ENCODE peak calls at places on chromosomes 11 and 22, in seven cellular contexts. One of them, this sample, is unnamed.

GRCh38 chr11:127017482-127017881 is 16.9 kb upstream of the KIRREL3 start:
- DNase-seq in HFFc6: peak
- DNase-seq in T-helper 2 cell: no peak
- DNase-seq in globus pallidus: no peak
- DNase-seq in stimulated activated CD4-positive, alpha-beta T cell treated with anti-CD3 and anti-CD28 coated beads, Interleukin-2, amount 100 ng/mL, for 48 hours: no peak
- DNase-seq in mucosa of gallbladder: peak
- DNase-seq in fibroblast of lung: peak
- DNase-seq in this sample: no peak

GRCh38 chr11:104159356-104159755 is 4.6 kb downstream of the PDGFD start:
- DNase-seq in HFFc6: no peak
- DNase-seq in T-helper 2 cell: no peak
- DNase-seq in globus pallidus: no peak
- DNase-seq in stimulated activated CD4-positive, alpha-beta T cell treated with anti-CD3 and anti-CD28 coated beads, Interleukin-2, amount 100 ng/mL, for 48 hours: no peak
- DNase-seq in mucosa of gallbladder: no peak
- DNase-seq in fibroblast of lung: peak
- DNase-seq in this sample: no peak

GRCh38 chr22:31092161-31092560 is 11.0 kb downstream of the SMTN start:
- DNase-seq in HFFc6: no peak
- DNase-seq in T-helper 2 cell: no peak
- DNase-seq in globus pallidus: no peak
- DNase-seq in stimulated activated CD4-positive, alpha-beta T cell treated with anti-CD3 and anti-CD28 coated beads, Interleukin-2, amount 100 ng/mL, for 48 hours: no peak
- DNase-seq in mucosa of gallbladder: no peak
- DNase-seq in fibroblast of lung: no peak
- DNase-seq in this sample: no peak

GRCh38 chr11:65295571-65296338 is 18.9 kb upstream of the CDC42EP2 start:
- DNase-seq in HFFc6: no peak
- DNase-seq in T-helper 2 cell: no peak
- DNase-seq in globus pallidus: no peak
- DNase-seq in stimulated activated CD4-positive, alpha-beta T cell treated with anti-CD3 and anti-CD28 coated beads, Interleukin-2, amount 100 ng/mL, for 48 hours: no peak
- DNase-seq in mucosa of gallbladder: no peak
- DNase-seq in fibroblast of lung: no peak
- DNase-seq in this sample: no peak

GRCh38 chr11:86592659-86593451 is 79.6 kb downstream of the ME3 start:
- DNase-seq in HFFc6: peak
- DNase-seq in T-helper 2 cell: peak
- DNase-seq in globus pallidus: no peak
- DNase-seq in stimulated activated CD4-positive, alpha-beta T cell treated with anti-CD3 and anti-CD28 coated beads, Interleukin-2, amount 100 ng/mL, for 48 hours: peak
- DNase-seq in mucosa of gallbladder: peak
- DNase-seq in fibroblast of lung: peak
- DNase-seq in this sample: peak

GRCh38 chr11:35554491-35555237 is 29.2 kb upstream of the PAMR1 start:
- DNase-seq in HFFc6: peak
- DNase-seq in T-helper 2 cell: no peak
- DNase-seq in globus pallidus: no peak
- DNase-seq in stimulated activated CD4-positive, alpha-beta T cell treated with anti-CD3 and anti-CD28 coated beads, Interleukin-2, amount 100 ng/mL, for 48 hours: no peak
- DNase-seq in mucosa of gallbladder: no peak
- DNase-seq in fibroblast of lung: peak
- DNase-seq in this sample: no peak

GRCh38 chr11:11178671-11179070 is 174.4 kb downstream of the CSNK2A3 start:
- DNase-seq in HFFc6: no peak
- DNase-seq in T-helper 2 cell: no peak
- DNase-seq in globus pallidus: no peak
- DNase-seq in stimulated activated CD4-positive, alpha-beta T cell treated with anti-CD3 and anti-CD28 coated beads, Interleukin-2, amount 100 ng/mL, for 48 hours: no peak
- DNase-seq in mucosa of gallbladder: no peak
- DNase-seq in fibroblast of lung: peak
- DNase-seq in this sample: no peak

GRCh38 chr11:11748706-11749365 is 92.9 kb upstream of the USP47 start:
- DNase-seq in HFFc6: peak
- DNase-seq in T-helper 2 cell: no peak
- DNase-seq in globus pallidus: no peak
- DNase-seq in stimulated activated CD4-positive, alpha-beta T cell treated with anti-CD3 and anti-CD28 coated beads, Interleukin-2, amount 100 ng/mL, for 48 hours: no peak
- DNase-seq in mucosa of gallbladder: no peak
- DNase-seq in fibroblast of lung: peak
- DNase-seq in this sample: no peak

GRCh38 chr11:75239551-75240290 is 853 bp upstream of the TPBGL start:
- DNase-seq in HFFc6: no peak
- DNase-seq in T-helper 2 cell: no peak
- DNase-seq in globus pallidus: no peak
- DNase-seq in stimulated activated CD4-positive, alpha-beta T cell treated with anti-CD3 and anti-CD28 coated beads, Interleukin-2, amount 100 ng/mL, for 48 hours: no peak
- DNase-seq in mucosa of gallbladder: no peak
- DNase-seq in fibroblast of lung: no peak
- DNase-seq in this sample: no peak

GRCh38 chr11:69301491-69302401 is 7.8 kb downstream of the MYEOV start:
- DNase-seq in HFFc6: peak
- DNase-seq in T-helper 2 cell: no peak
- DNase-seq in globus pallidus: no peak
- DNase-seq in stimulated activated CD4-positive, alpha-beta T cell treated with anti-CD3 and anti-CD28 coated beads, Interleukin-2, amount 100 ng/mL, for 48 hours: no peak
- DNase-seq in mucosa of gallbladder: peak
- DNase-seq in fibroblast of lung: peak
- DNase-seq in this sample: no peak

GRCh38 chr22:42050641-42051040 is 20.0 kb downstream of the NAGA start:
- DNase-seq in HFFc6: no peak
- DNase-seq in T-helper 2 cell: no peak
- DNase-seq in globus pallidus: no peak
- DNase-seq in stimulated activated CD4-positive, alpha-beta T cell treated with anti-CD3 and anti-CD28 coated beads, Interleukin-2, amount 100 ng/mL, for 48 hours: no peak
- DNase-seq in mucosa of gallbladder: no peak
- DNase-seq in fibroblast of lung: no peak
- DNase-seq in this sample: no peak

GRCh38 chr11:68047437-68048290 is 8.8 kb downstream of the TCIRG1 start:
- DNase-seq in HFFc6: no peak
- DNase-seq in T-helper 2 cell: no peak
- DNase-seq in globus pallidus: no peak
- DNase-seq in stimulated activated CD4-positive, alpha-beta T cell treated with anti-CD3 and anti-CD28 coated beads, Interleukin-2, amount 100 ng/mL, for 48 hours: no peak
- DNase-seq in mucosa of gallbladder: no peak
- DNase-seq in fibroblast of lung: no peak
- DNase-seq in this sample: no peak

GRCh38 chr11:2267871-2268825 is 2.2 kb downstream of the ASCL2 start:
- DNase-seq in HFFc6: no peak
- DNase-seq in T-helper 2 cell: no peak
- DNase-seq in globus pallidus: no peak
- DNase-seq in stimulated activated CD4-positive, alpha-beta T cell treated with anti-CD3 and anti-CD28 coated beads, Interleukin-2, amount 100 ng/mL, for 48 hours: no peak
- DNase-seq in mucosa of gallbladder: peak
- DNase-seq in fibroblast of lung: no peak
- DNase-seq in this sample: no peak

GRCh38 chr11:69094111-69094914 is 45.6 kb downstream of the TPCN2 start:
- DNase-seq in HFFc6: no peak
- DNase-seq in T-helper 2 cell: no peak
- DNase-seq in globus pallidus: no peak
- DNase-seq in stimulated activated CD4-positive, alpha-beta T cell treated with anti-CD3 and anti-CD28 coated beads, Interleukin-2, amount 100 ng/mL, for 48 hours: no peak
- DNase-seq in mucosa of gallbladder: no peak
- DNase-seq in fibroblast of lung: no peak
- DNase-seq in this sample: no peak

GRCh38 chr11:11366793-11367192 is 13.7 kb upstream of the CSNK2A3 start:
- DNase-seq in HFFc6: no peak
- DNase-seq in T-helper 2 cell: no peak
- DNase-seq in globus pallidus: no peak
- DNase-seq in stimulated activated CD4-positive, alpha-beta T cell treated with anti-CD3 and anti-CD28 coated beads, Interleukin-2, amount 100 ng/mL, for 48 hours: no peak
- DNase-seq in mucosa of gallbladder: no peak
- DNase-seq in fibroblast of lung: peak
- DNase-seq in this sample: no peak

GRCh38 chr22:19052941-19053551 is 69.2 kb downstream of the DGCR2 start:
- DNase-seq in HFFc6: no peak
- DNase-seq in T-helper 2 cell: no peak
- DNase-seq in globus pallidus: no peak
- DNase-seq in stimulated activated CD4-positive, alpha-beta T cell treated with anti-CD3 and anti-CD28 coated beads, Interleukin-2, amount 100 ng/mL, for 48 hours: no peak
- DNase-seq in mucosa of gallbladder: no peak
- DNase-seq in fibroblast of lung: no peak
- DNase-seq in this sample: no peak

GRCh38 chr11:129324533-129325175 is 51.0 kb upstream of the BARX2 start:
- DNase-seq in HFFc6: peak
- DNase-seq in T-helper 2 cell: no peak
- DNase-seq in globus pallidus: no peak
- DNase-seq in stimulated activated CD4-positive, alpha-beta T cell treated with anti-CD3 and anti-CD28 coated beads, Interleukin-2, amount 100 ng/mL, for 48 hours: no peak
- DNase-seq in mucosa of gallbladder: peak
- DNase-seq in fibroblast of lung: no peak
- DNase-seq in this sample: no peak

GRCh38 chr11:62602141-62603071 is 741 bp upstream of the MTA2 start:
- DNase-seq in HFFc6: peak
- DNase-seq in T-helper 2 cell: no peak
- DNase-seq in globus pallidus: peak
- DNase-seq in stimulated activated CD4-positive, alpha-beta T cell treated with anti-CD3 and anti-CD28 coated beads, Interleukin-2, amount 100 ng/mL, for 48 hours: no peak
- DNase-seq in mucosa of gallbladder: peak
- DNase-seq in fibroblast of lung: peak
- DNase-seq in this sample: peak

GRCh38 chr11:8715501-8715900 is 32.9 kb downstream of the RPL27A start:
- DNase-seq in HFFc6: no peak
- DNase-seq in T-helper 2 cell: no peak
- DNase-seq in globus pallidus: no peak
- DNase-seq in stimulated activated CD4-positive, alpha-beta T cell treated with anti-CD3 and anti-CD28 coated beads, Interleukin-2, amount 100 ng/mL, for 48 hours: no peak
- DNase-seq in mucosa of gallbladder: no peak
- DNase-seq in fibroblast of lung: no peak
- DNase-seq in this sample: no peak

GRCh38 chr11:75238595-75239245 is 1.9 kb upstream of the TPBGL start:
- DNase-seq in HFFc6: no peak
- DNase-seq in T-helper 2 cell: no peak
- DNase-seq in globus pallidus: no peak
- DNase-seq in stimulated activated CD4-positive, alpha-beta T cell treated with anti-CD3 and anti-CD28 coated beads, Interleukin-2, amount 100 ng/mL, for 48 hours: no peak
- DNase-seq in mucosa of gallbladder: no peak
- DNase-seq in fibroblast of lung: no peak
- DNase-seq in this sample: no peak

GRCh38 chr11:47061429-47062178 is 115.1 kb downstream of the ARFGAP2 start:
- DNase-seq in HFFc6: no peak
- DNase-seq in T-helper 2 cell: no peak
- DNase-seq in globus pallidus: no peak
- DNase-seq in stimulated activated CD4-positive, alpha-beta T cell treated with anti-CD3 and anti-CD28 coated beads, Interleukin-2, amount 100 ng/mL, for 48 hours: no peak
- DNase-seq in mucosa of gallbladder: no peak
- DNase-seq in fibroblast of lung: no peak
- DNase-seq in this sample: no peak

GRCh38 chr11:64996710-64997380 is at the start of gene BATF2:
- DNase-seq in HFFc6: peak
- DNase-seq in T-helper 2 cell: no peak
- DNase-seq in globus pallidus: peak
- DNase-seq in stimulated activated CD4-positive, alpha-beta T cell treated with anti-CD3 and anti-CD28 coated beads, Interleukin-2, amount 100 ng/mL, for 48 hours: no peak
- DNase-seq in mucosa of gallbladder: peak
- DNase-seq in fibroblast of lung: peak
- DNase-seq in this sample: peak

GRCh38 chr22:42217019-42217751 is 53.3 kb downstream of the TCF20 start:
- DNase-seq in HFFc6: no peak
- DNase-seq in T-helper 2 cell: peak
- DNase-seq in globus pallidus: no peak
- DNase-seq in stimulated activated CD4-positive, alpha-beta T cell treated with anti-CD3 and anti-CD28 coated beads, Interleukin-2, amount 100 ng/mL, for 48 hours: no peak
- DNase-seq in mucosa of gallbladder: no peak
- DNase-seq in fibroblast of lung: no peak
- DNase-seq in this sample: no peak

GRCh38 chr22:30705710-30706651 is 11.3 kb downstream of the OSBP2 start:
- DNase-seq in HFFc6: peak
- DNase-seq in T-helper 2 cell: peak
- DNase-seq in globus pallidus: no peak
- DNase-seq in stimulated activated CD4-positive, alpha-beta T cell treated with anti-CD3 and anti-CD28 coated beads, Interleukin-2, amount 100 ng/mL, for 48 hours: no peak
- DNase-seq in mucosa of gallbladder: no peak
- DNase-seq in fibroblast of lung: peak
- DNase-seq in this sample: no peak

GRCh38 chr11:88016392-88017020 is 158.7 kb downstream of the RAB38 start:
- DNase-seq in HFFc6: peak
- DNase-seq in T-helper 2 cell: peak
- DNase-seq in globus pallidus: peak
- DNase-seq in stimulated activated CD4-positive, alpha-beta T cell treated with anti-CD3 and anti-CD28 coated beads, Interleukin-2, amount 100 ng/mL, for 48 hours: peak
- DNase-seq in mucosa of gallbladder: peak
- DNase-seq in fibroblast of lung: peak
- DNase-seq in this sample: no peak

GRCh38 chr11:77071671-77072605 is 5.2 kb downstream of the CAPN5 start:
- DNase-seq in HFFc6: peak
- DNase-seq in T-helper 2 cell: no peak
- DNase-seq in globus pallidus: no peak
- DNase-seq in stimulated activated CD4-positive, alpha-beta T cell treated with anti-CD3 and anti-CD28 coated beads, Interleukin-2, amount 100 ng/mL, for 48 hours: no peak
- DNase-seq in mucosa of gallbladder: no peak
- DNase-seq in fibroblast of lung: no peak
- DNase-seq in this sample: peak

This sample was measured in activated B cell treated with CpG ODN at 0.5 μM for 24 hours.